ENCODE peak calls at places on chromosomes 12 and 14, in four cellular contexts. Q is GM12878, F is K562, N is HepG2. U is an unnamed sample.

GRCh38 chr12:62703011-62703380 is 232.0 kb downstream of the PPM1H start:
- DNase-seq in Q (no peak), F (no peak), N (no peak), U (no peak)

GRCh38 chr14:100278702-100279101 is 27.5 kb downstream of the SLC25A29 start:
- DNase-seq in Q (no peak), F (no peak), N (peak), U (no peak)

GRCh38 chr12:55972045-55972843 is 1.6 kb upstream of the RAB5B start:
- DNase-seq in Q (no peak), F (peak), N (peak), U (no peak)

GRCh38 chr12:22598141-22598762 is 26.7 kb upstream of the ETNK1 start:
- DNase-seq in Q (no peak), F (no peak), N (no peak), U (no peak)

GRCh38 chr12:131384544-131384855 is 326.4 kb upstream of the SFSWAP start:
- DNase-seq in Q (no peak), F (no peak), N (no peak), U (peak)

GRCh38 chr12:92771011-92771410 is 68.2 kb downstream of the PLEKHG7 start:
- DNase-seq in Q (no peak), F (no peak), N (no peak), U (no peak)

GRCh38 chr12:23585782-23586163 is 363.7 kb downstream of the SOX5 start:
- DNase-seq in Q (no peak), F (no peak), N (no peak), U (no peak)

GRCh38 chr12:70994217-70994788 is 73.8 kb upstream of the PTPRR start:
- DNase-seq in Q (no peak), F (no peak), N (no peak), U (no peak)

GRCh38 chr14:70045715-70046535 is 142.8 kb downstream of the SLC8A3 start:
- DNase-seq in Q (no peak), F (peak), N (peak), U (peak)

GRCh38 chr12:91383106-91383505 is 200.5 kb upstream of the DCN start:
- DNase-seq in Q (no peak), F (no peak), N (no peak), U (no peak)

GRCh38 chr12:130847097-130847496 is 8.0 kb upstream of the STX2 start:
- DNase-seq in Q (no peak), F (no peak), N (no peak), U (no peak)

GRCh38 chr12:108234155-108234554 is 105.0 kb downstream of the CMKLR1 start:
- DNase-seq in Q (no peak), F (no peak), N (no peak), U (peak)

GRCh38 chr14:77158175-77158908 is 16.8 kb upstream of the ZDHHC22 start:
- DNase-seq in Q (no peak), F (peak), N (no peak), U (peak)

GRCh38 chr12:107309020-107309419 is 215.7 kb upstream of the CRY1 start:
- DNase-seq in Q (no peak), F (no peak), N (no peak), U (no peak)

GRCh38 chr12:95396849-95397498 is 77.0 kb upstream of the METAP2 start:
- DNase-seq in Q (no peak), F (no peak), N (peak), U (no peak)

GRCh38 chr14:25048170-25049126 is 1.5 kb downstream of the STXBP6 start:
- DNase-seq in Q (no peak), F (peak), N (no peak), U (no peak)

GRCh38 chr14:99674776-99675175 is 9.3 kb upstream of the CYP46A1 start:
- DNase-seq in Q (no peak), F (no peak), N (no peak), U (no peak)

GRCh38 chr14:20818861-20819260 is 16.2 kb upstream of the RNASE1 start:
- DNase-seq in Q (no peak), F (no peak), N (no peak), U (no peak)

GRCh38 chr12:14416658-14417057 is 51.2 kb downstream of the ATF7IP start:
- DNase-seq in Q (no peak), F (no peak), N (peak), U (peak)

GRCh38 chr12:101607894-101608293 is 13.1 kb downstream of the MYBPC1 start:
- DNase-seq in Q (no peak), F (no peak), N (peak), U (no peak)

GRCh38 chr14:35688427-35688826 is 120.7 kb downstream of the RALGAPA1 start:
- DNase-seq in Q (no peak), F (no peak), N (no peak), U (no peak)

GRCh38 chr12:84786622-84787021 is 126.0 kb downstream of the SLC6A15 start:
- DNase-seq in Q (no peak), F (no peak), N (no peak), U (no peak)

GRCh38 chr12:53067074-53067992 is 11.9 kb downstream of the SPRYD3 start:
- DNase-seq in Q (no peak), F (no peak), N (no peak), U (no peak)

GRCh38 chr12:99620159-99620479 is 27.4 kb upstream of the GARIN6 start:
- DNase-seq in Q (no peak), F (no peak), N (no peak), U (no peak)

DNA sequence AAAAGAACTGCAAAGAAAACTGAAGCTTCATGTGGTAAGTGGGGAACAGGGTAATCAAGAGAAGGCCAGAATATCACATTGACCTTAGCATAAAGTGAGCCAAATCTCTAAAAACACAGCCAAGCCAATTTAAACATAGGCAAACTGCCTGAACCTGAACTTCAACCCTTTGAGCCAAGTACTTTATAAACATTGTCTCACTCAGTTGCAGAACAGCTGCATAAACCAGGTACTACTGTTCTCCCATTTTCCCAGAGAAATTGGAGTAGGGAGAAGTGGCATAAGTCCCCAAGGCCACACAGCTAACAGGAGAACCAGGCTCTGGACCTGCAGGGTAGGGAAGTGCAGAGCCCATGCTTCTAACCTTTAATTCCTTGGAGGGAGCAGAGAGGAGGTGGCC is 30.4 kb upstream of the FKBP4 start:
- DNase-seq in Q (no peak), F (no peak), N (no peak), U (no peak)
- TF ChIP-seq ZBTB33 in Q (no peak), F (no peak), N (no peak), U (no peak)

GRCh38 chr12:32362892-32363291 is 36.5 kb upstream of the FGD4 start:
- DNase-seq in Q (no peak), F (no peak), N (no peak), U (no peak)

GRCh38 chr12:32366704-32367103 is 32.7 kb upstream of the FGD4 start:
- DNase-seq in Q (no peak), F (no peak), N (no peak), U (no peak)

GRCh38 chr12:32367381-32367780 is 32.0 kb upstream of the FGD4 start:
- DNase-seq in Q (no peak), F (no peak), N (no peak), U (no peak)

GRCh38 chr12:32369202-32369601 is 30.2 kb upstream of the FGD4 start:
- DNase-seq in Q (no peak), F (no peak), N (no peak), U (no peak)

DNA sequence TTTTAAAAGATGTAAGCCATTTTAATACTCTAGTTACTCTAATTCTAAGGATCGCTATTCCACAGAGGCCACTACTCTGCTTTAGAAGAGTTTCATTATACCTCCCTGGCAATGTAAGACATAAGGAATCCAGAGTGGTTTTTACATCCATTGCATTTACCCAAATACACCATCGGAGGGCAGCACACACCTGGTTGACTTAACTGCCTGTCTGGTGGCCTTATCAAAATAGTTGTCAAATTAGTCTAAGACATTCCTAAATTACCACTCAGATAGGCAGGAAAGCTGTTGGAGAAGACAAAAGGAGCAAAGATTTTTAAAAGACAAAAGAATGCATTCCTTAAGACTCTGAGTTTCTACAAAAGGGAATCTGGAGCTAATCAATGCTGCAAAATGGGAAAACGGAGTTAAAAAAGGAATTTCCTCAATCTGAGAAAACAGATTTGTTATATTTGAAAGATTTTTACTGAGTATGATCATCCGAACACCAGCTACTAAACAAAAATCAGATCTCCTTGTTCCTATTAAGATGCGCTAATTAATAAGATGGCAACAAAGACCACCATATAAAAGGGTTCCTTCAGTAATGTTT is 33.8 kb upstream of the FGD4 start:
- DNase-seq in Q (peak), F (peak), N (peak), U (peak)
- TF ChIP-seq RFX5 in Q (no peak), F (no peak), N (no peak), U (no peak)

DNA sequence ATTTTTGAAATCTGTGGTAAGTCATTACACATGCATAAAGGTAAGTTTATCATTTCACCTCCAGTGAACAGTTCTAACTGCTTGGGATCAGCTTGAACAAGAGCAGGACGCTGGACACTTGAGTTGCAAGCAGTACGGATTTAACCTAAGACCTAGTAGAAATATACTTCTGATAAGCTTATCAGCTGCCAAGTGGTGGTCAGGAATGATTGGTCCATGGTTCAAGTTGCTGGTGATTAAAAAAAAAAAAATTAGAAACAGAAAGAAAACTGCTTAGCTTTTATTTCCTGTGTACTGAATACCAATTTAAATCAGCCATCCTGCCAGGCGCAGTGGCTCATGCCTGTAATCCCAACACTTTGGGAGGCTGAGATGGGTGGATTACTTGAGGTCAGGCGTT is 88.6 kb downstream of the AEBP2 start:
- DNase-seq in Q (no peak), F (no peak), N (no peak), U (no peak)
- TF ChIP-seq ZBTB33 in Q (no peak), F (no peak), N (no peak), U (no peak)

GRCh38 chr12:93960521-93960920 is 187.9 kb upstream of the PLXNC1 start:
- DNase-seq in Q (no peak), F (no peak), N (no peak), U (no peak)
- TF ChIP-seq RFX5 in Q (no peak), F (no peak), N (no peak), U (no peak)

DNA sequence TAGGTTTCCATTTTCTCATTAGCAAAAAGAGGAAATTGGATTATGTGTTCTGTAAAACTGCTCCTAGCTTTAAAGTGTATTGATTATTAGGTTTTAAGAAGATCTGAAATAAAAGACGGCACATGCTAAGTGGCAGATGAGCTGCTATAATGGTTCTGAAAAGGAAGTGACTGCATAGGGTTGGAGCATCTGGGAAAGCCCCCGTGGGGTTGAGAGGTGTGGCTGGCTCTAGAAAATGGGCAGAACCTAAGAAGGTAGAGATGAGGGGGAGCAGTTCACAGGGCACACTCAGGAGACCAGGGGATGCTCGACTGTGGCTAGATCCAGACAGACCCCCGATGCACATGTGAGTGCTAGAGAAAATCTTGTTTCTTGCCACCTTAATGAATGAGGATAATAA is 1.9 kb downstream of the IFNG-AS1 start:
- DNase-seq in Q (no peak), F (no peak), N (no peak), U (no peak)
- TF ChIP-seq ZBTB33 in Q (no peak), F (no peak), N (no peak), U (no peak)